ENCODE peak calls at places on chromosomes 1 and 21, in nine cellular contexts. G, P, J, U, X, B, O, H and Y are unnamed samples.

GRCh38 chr1:203325418-203326091 is 20.2 kb downstream of the BTG2 start:
- DNase-seq in G (no peak), P (no peak), J (peak), U (peak), X (no peak), B (peak), O (peak), H (no peak), Y (no peak)

GRCh38 chr1:92219028-92219427 is 1.3 kb downstream of the C1orf146 start:
- DNase-seq in G (no peak), P (no peak), J (no peak), U (no peak), X (no peak), B (no peak), O (no peak), H (no peak), Y (no peak)

GRCh38 chr1:29516063-29516820 is 279.9 kb downstream of the PTPRU start:
- DNase-seq in G (no peak), P (no peak), J (no peak), U (no peak), X (no peak), B (no peak), O (no peak), H (no peak), Y (no peak)

GRCh38 chr1:18256318-18257235 is 149.0 kb downstream of the IGSF21 start:
- DNase-seq in G (peak), P (peak), J (peak), U (peak), X (no peak), B (peak), O (peak), H (peak), Y (no peak)

GRCh38 chr1:61083014-61083798 is 845 bp downstream of the NFIA start:
- DNase-seq in G (no peak), P (no peak), J (peak), U (no peak), X (no peak), B (peak), O (peak), H (no peak), Y (no peak)

GRCh38 chr1:234605983-234606730 is 3.8 kb downstream of the IRF2BP2 start:
- DNase-seq in G (peak), P (no peak), J (peak), U (peak), X (no peak), B (peak), O (peak), H (no peak), Y (peak)

GRCh38 chr1:153877112-153877511 is 45.7 kb downstream of the GATAD2B start:
- DNase-seq in G (no peak), P (no peak), J (no peak), U (no peak), X (no peak), B (no peak), O (no peak), H (no peak), Y (no peak)

GRCh38 chr1:110136911-110137310 is 13.4 kb upstream of the SLC6A17 start:
- DNase-seq in G (no peak), P (peak), J (no peak), U (peak), X (no peak), B (peak), O (peak), H (no peak), Y (no peak)

GRCh38 chr1:203508463-203508862 is 14.5 kb downstream of the OPTC start:
- DNase-seq in G (no peak), P (no peak), J (no peak), U (no peak), X (no peak), B (no peak), O (no peak), H (no peak), Y (no peak)

GRCh38 chr21:29382029-29382654 is 83.4 kb downstream of the BACH1 start:
- DNase-seq in G (peak), P (no peak), J (peak), U (no peak), X (no peak), B (no peak), O (no peak), H (peak), Y (no peak)

GRCh38 chr1:4447778-4448360 is 206.5 kb upstream of the AJAP1 start:
- DNase-seq in G (no peak), P (no peak), J (no peak), U (no peak), X (no peak), B (no peak), O (no peak), H (no peak), Y (no peak)

GRCh38 chr1:101918277-101918676 is 78.4 kb downstream of the OLFM3 start:
- DNase-seq in G (no peak), P (no peak), J (no peak), U (no peak), X (no peak), B (no peak), O (no peak), H (no peak), Y (no peak)

GRCh38 chr1:71621785-71622184 is 541.0 kb upstream of the ZRANB2 start:
- DNase-seq in G (peak), P (no peak), J (peak), U (no peak), X (no peak), B (no peak), O (no peak), H (no peak), Y (no peak)

GRCh38 chr1:229058111-229058551 is 212.8 kb upstream of the RAB4A start:
- DNase-seq in G (no peak), P (peak), J (no peak), U (peak), X (no peak), B (peak), O (no peak), H (no peak), Y (peak)

GRCh38 chr1:112956503-112957132 is 622 bp upstream of the SLC16A1 start:
- DNase-seq in G (no peak), P (no peak), J (no peak), U (no peak), X (peak), B (peak), O (peak), H (peak), Y (peak)